ENCODE peak calls at places on chromosomes 1 and 21, in six cellular contexts. U is NCI-H187; A is psoas muscle; K is left ventricle myocardium inferior; S is stimulated activated CD4-positive, alpha-beta T cell treated with anti-CD3 and anti-CD28 coated beads, Interleukin-4, amount 100 ng/mL, for 24 hours; L is activated CD4-positive, alpha-beta T cell treated with anti-CD3 and anti-CD28 coated beads, Interleukin-2, amount 10 ng/mL, durations not matched to agents 24 days and 14 days. X is an unnamed sample.

GRCh38 chr1:117093870-117094621 is 27.5 kb downstream of the TRIM45 start:
- DNase-seq in A (no peak), S (peak), K (no peak), L (peak), U (peak), X (peak)

GRCh38 chr1:100866041-100866900 is 28.4 kb downstream of the EXTL2 start:
- DNase-seq in L (no peak), U (no peak), S (no peak), K (no peak), A (no peak), X (no peak)

GRCh38 chr1:103220503-103221095 is 112.3 kb upstream of the COL11A1 start:
- DNase-seq in L (no peak), A (no peak), K (no peak), U (no peak), S (no peak), X (no peak)

GRCh38 chr1:75969550-75969949 is 37.3 kb upstream of the ASB17 start:
- DNase-seq in L (no peak), K (no peak), A (no peak), S (no peak), U (no peak), X (no peak)

GRCh38 chr1:64865105-64865757 is 101.1 kb downstream of the JAK1 start:
- DNase-seq in L (no peak), U (no peak), K (no peak), S (no peak), A (no peak), X (no peak)

GRCh38 chr1:28161770-28162550 is 14.5 kb downstream of the PTAFR start:
- DNase-seq in L (no peak), K (no peak), S (no peak), U (no peak), A (peak), X (no peak)

GRCh38 chr1:12387641-12388040 is 157.8 kb downstream of the VPS13D start:
- DNase-seq in A (no peak), L (no peak), K (no peak), S (no peak), U (no peak), X (no peak)

GRCh38 chr1:47438321-47439150 is 692 bp downstream of the FOXD2 start:
- DNase-seq in A (no peak), L (peak), K (peak), U (no peak), S (peak), X (peak)

GRCh38 chr1:10484519-10484918 is 9.8 kb downstream of the PEX14 start:
- DNase-seq in U (no peak), K (no peak), L (no peak), S (no peak), A (no peak), X (no peak)

GRCh38 chr1:190320952-190321351 is 156.7 kb downstream of the BRINP3 start:
- DNase-seq in S (no peak), L (no peak), A (no peak), K (no peak), U (no peak), X (no peak)

GRCh38 chr1:3060112-3060511 is 8.9 kb upstream of the PRDM16 start:
- DNase-seq in A (no peak), L (no peak), S (no peak), K (no peak), U (no peak), X (no peak)

GRCh38 chr1:29569971-29570634 is 333.8 kb downstream of the PTPRU start:
- DNase-seq in A (no peak), L (no peak), U (no peak), S (no peak), K (no peak), X (no peak)

GRCh38 chr1:33047839-33048305 is 11.2 kb upstream of the AK2 start:
- DNase-seq in S (no peak), L (no peak), U (no peak), A (no peak), K (no peak), X (no peak)

GRCh38 chr1:84961316-84961715 is 35.6 kb downstream of the MCOLN2 start:
- DNase-seq in U (no peak), L (no peak), S (no peak), A (no peak), K (no peak), X (no peak)

GRCh38 chr1:53947172-53947835 is 1.2 kb downstream of the LRRC42 start:
- DNase-seq in K (no peak), S (no peak), A (no peak), U (no peak), L (no peak), X (no peak)

GRCh38 chr1:118243269-118243668 is 58.2 kb upstream of the SPAG17 start:
- DNase-seq in K (no peak), S (no peak), A (no peak), U (no peak), L (no peak), X (no peak)

GRCh38 chr1:81467433-81467832 is 333.3 kb upstream of the ADGRL2 start:
- DNase-seq in A (no peak), U (no peak), S (no peak), K (no peak), L (no peak), X (no peak)

GRCh38 chr1:15322648-15323350 is 75.8 kb downstream of the FHAD1 start:
- DNase-seq in U (no peak), K (peak), L (no peak), A (no peak), S (no peak), X (no peak)

GRCh38 chr1:238589843-238590435 is 699.2 kb upstream of the ZP4 start:
- DNase-seq in S (no peak), A (no peak), U (no peak), K (no peak), L (no peak), X (no peak)

GRCh38 chr21:35801388-35801787 is 258.9 kb downstream of the SETD4 start:
- DNase-seq in K (no peak), A (no peak), U (peak), L (no peak), S (no peak), X (no peak)

GRCh38 chr1:21552715-21553114 is 43.5 kb downstream of the ALPL start:
- DNase-seq in A (no peak), S (no peak), L (no peak), U (no peak), K (no peak), X (no peak)

GRCh38 chr1:169741666-169742394 is 8.0 kb upstream of the SELE start:
- DNase-seq in K (no peak), L (no peak), U (no peak), A (no peak), S (no peak), X (no peak)

GRCh38 chr1:185795181-185795580 is 61.0 kb downstream of the HMCN1 start:
- DNase-seq in U (no peak), K (no peak), L (no peak), A (no peak), S (no peak), X (no peak)

GRCh38 chr1:94243665-94244064 is 6.3 kb upstream of the ARHGAP29 start:
- DNase-seq in A (no peak), S (no peak), U (no peak), K (no peak), L (no peak), X (no peak)

GRCh38 chr1:161199506-161200119 is 759 bp upstream of the ADAMTS4 start:
- DNase-seq in S (no peak), A (no peak), L (no peak), K (no peak), U (no peak), X (no peak)

GRCh38 chr1:83574749-83575148 is 424.2 kb downstream of the TTLL7 start:
- DNase-seq in S (no peak), U (no peak), L (no peak), K (no peak), A (no peak), X (no peak)

GRCh38 chr1:79044974-79045650 is 38.6 kb upstream of the ADGRL4 start:
- DNase-seq in L (no peak), K (no peak), U (no peak), S (no peak), A (peak), X (no peak)

GRCh38 chr1:223155153-223155552 is 12.1 kb upstream of the TLR5 start:
- DNase-seq in K (no peak), S (no peak), U (no peak), A (no peak), L (no peak), X (no peak)

GRCh38 chr21:46112731-46113215 is 14.9 kb downstream of the COL6A2 start:
- DNase-seq in K (no peak), S (no peak), L (no peak), U (no peak), A (peak), X (peak)

X was measured in activated naive CD4-positive, alpha-beta T cell treated with anti-CD3 and anti-CD28 coated beads for 36 hours.